ENCODE peak calls at places on chromosome 1, in nine cellular contexts. E, S, G, R, L, V, Q, U and Y are unnamed samples. For H3K27me3, the result is how much of the 10 kb centered on the place peaks cover.

GRCh38 chr1:164748253-164748899 is 189.4 kb downstream of the PBX1 start:
- DNase-seq in E (peak), S (no peak), G (peak), R (peak), L (no peak), V (peak), Q (no peak), U (no peak), Y (no peak)

GRCh38 chr1:185157599-185158469 is 867 bp downstream of the SWT1 start:
- DNase-seq in E (no peak), S (no peak), G (peak), R (no peak), L (no peak), V (no peak), Q (no peak), U (no peak), Y (peak)

GRCh38 chr1:42904437-42904836 is 54.2 kb downstream of the SLC2A1 start:
- DNase-seq in E (no peak), S (no peak), G (no peak), R (no peak), L (no peak), V (no peak), Q (no peak), U (no peak), Y (no peak)

GRCh38 chr1:107935396-107936064 is 29.4 kb downstream of the VAV3 start:
- DNase-seq in E (no peak), S (no peak), G (no peak), R (no peak), L (no peak), V (no peak), Q (no peak), U (peak), Y (no peak)

GRCh38 chr1:9453375-9454093 is 85.7 kb upstream of the SLC25A33 start:
- DNase-seq in E (no peak), S (no peak), G (no peak), R (no peak), L (no peak), V (no peak), Q (no peak), U (no peak), Y (no peak)

GRCh38 chr1:9397047-9397446 is 104.4 kb downstream of the SPSB1 start:
- DNase-seq in E (no peak), S (no peak), G (no peak), R (no peak), L (no peak), V (no peak), Q (no peak), U (no peak), Y (no peak)

GRCh38 chr1:21673277-21673780 is 4.2 kb upstream of the RAP1GAP start:
- DNase-seq in E (peak), S (peak), G (peak), R (peak), L (peak), V (no peak), Q (no peak), U (peak), Y (no peak)

GRCh38 chr1:41591891-41592290 is 107.4 kb upstream of the EDN2 start:
- DNase-seq in E (no peak), S (no peak), G (no peak), R (no peak), L (no peak), V (no peak), Q (no peak), U (no peak), Y (no peak)

GRCh38 chr1:228006034-228006792 is 585 bp upstream of the WNT3A start:
- DNase-seq in E (no peak), S (no peak), G (no peak), R (no peak), L (no peak), V (no peak), Q (no peak), U (no peak), Y (no peak)

GRCh38 chr1:109499661-109500536 is 6.0 kb downstream of the CYB561D1 start:
- DNase-seq in E (peak), S (peak), G (peak), R (peak), L (peak), V (no peak), Q (no peak), U (peak), Y (peak)

GRCh38 chr1:188188317-188188716 is 1359.6 kb downstream of the PLA2G4A start:
- DNase-seq in E (no peak), S (no peak), G (no peak), R (no peak), L (no peak), V (no peak), Q (no peak), U (no peak), Y (no peak)

GRCh38 chr1:244087611-244088010 is 36.5 kb downstream of the ZBTB18 start:
- DNase-seq in E (no peak), S (no peak), G (no peak), R (no peak), L (no peak), V (no peak), Q (no peak), U (no peak), Y (no peak)

GRCh38 chr1:228211091-228211870 is 3.4 kb downstream of the OBSCN start:
- DNase-seq in E (no peak), S (no peak), G (no peak), R (no peak), L (no peak), V (no peak), Q (no peak), U (peak), Y (no peak)

GRCh38 chr1:90340604-90341003 is 345.7 kb downstream of the ZNF326 start:
- DNase-seq in E (no peak), S (no peak), G (no peak), R (no peak), L (no peak), V (no peak), Q (no peak), U (no peak), Y (peak)

GRCh38 chr1:18111605-18112297 is 4.2 kb downstream of the IGSF21 start:
- DNase-seq in E (no peak), S (no peak), G (no peak), R (no peak), L (no peak), V (no peak), Q (no peak), U (no peak), Y (no peak)
- H3K27me3 ChIP-seq in E (half or more), S (under half), G (under half), R (under half), L (under half), V (under half), Q (half or more), U (under half), Y (under half)

GRCh38 chr1:223645903-223646302 is 19.6 kb downstream of the CAPN8 start:
- DNase-seq in E (no peak), S (no peak), G (no peak), R (no peak), L (no peak), V (no peak), Q (no peak), U (no peak), Y (no peak)

GRCh38 chr1:223642155-223642689 is 23.3 kb downstream of the CAPN8 start:
- DNase-seq in E (no peak), S (no peak), G (no peak), R (no peak), L (no peak), V (no peak), Q (no peak), U (no peak), Y (no peak)

GRCh38 chr1:223649222-223649621 is 16.3 kb downstream of the CAPN8 start:
- DNase-seq in E (no peak), S (no peak), G (no peak), R (no peak), L (no peak), V (no peak), Q (no peak), U (no peak), Y (no peak)

GRCh38 chr1:223650465-223650864 is 15.0 kb downstream of the CAPN8 start:
- DNase-seq in E (no peak), S (no peak), G (no peak), R (no peak), L (no peak), V (no peak), Q (no peak), U (peak), Y (no peak)

GRCh38 chr1:223647249-223647648 is 18.3 kb downstream of the CAPN8 start:
- DNase-seq in E (no peak), S (no peak), G (no peak), R (no peak), L (no peak), V (no peak), Q (no peak), U (no peak), Y (no peak)
- H3K27me3 ChIP-seq in E (under half), S (under half), G (under half), R (under half), L (under half), V (under half), Q (under half), U (under half), Y (under half)

GRCh38 chr1:157189096-157189495 is 50.9 kb upstream of the ETV3 start:
- DNase-seq in E (no peak), S (no peak), G (no peak), R (no peak), L (no peak), V (no peak), Q (no peak), U (no peak), Y (no peak)
- H3K27me3 ChIP-seq in E (under half), S (under half), G (under half), R (under half), L (under half), V (under half), Q (under half), U (under half), Y (under half)

DNA sequence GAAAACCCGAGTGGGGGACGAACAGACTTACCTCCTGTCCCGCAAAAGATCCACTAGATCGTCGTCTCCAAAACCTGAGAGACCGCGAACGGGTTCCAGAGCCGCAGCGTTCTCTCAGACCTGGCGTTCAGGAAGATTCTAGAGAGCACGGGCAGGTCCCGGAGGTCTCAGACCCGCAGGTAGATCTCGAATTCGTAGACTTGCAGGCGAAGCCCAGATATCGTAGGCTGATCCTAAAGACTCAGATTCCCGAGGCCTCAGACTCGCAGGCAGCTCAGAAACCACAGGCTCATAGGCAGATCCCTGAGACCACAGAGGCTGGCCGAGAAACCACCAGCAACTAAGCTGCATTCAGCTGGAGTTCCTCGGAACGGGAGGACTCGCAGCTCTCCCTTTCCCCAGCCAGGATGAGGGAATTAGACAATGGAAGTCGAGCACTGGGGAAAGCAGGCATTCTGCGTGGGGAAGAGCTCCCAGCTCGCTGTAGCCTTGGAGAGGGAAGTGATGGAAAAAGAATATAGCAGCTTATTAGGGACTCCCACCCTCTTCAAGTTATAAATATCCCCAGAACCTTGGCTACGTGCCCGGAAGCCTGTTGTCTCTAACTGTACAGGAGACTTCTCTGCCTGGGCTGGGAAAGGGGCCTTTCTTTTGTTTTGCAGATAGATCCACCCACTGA is at the start of gene ZNF436:
- DNase-seq in E (peak), S (peak), G (peak), R (no peak), L (no peak), V (no peak), Q (peak), U (peak), Y (peak)
- H3K27me3 ChIP-seq in E (under half), S (under half), G (under half), R (under half), L (half or more), V (under half), Q (under half), U (under half), Y (under half)

GRCh38 chr1:201334325-201335173 is 42.9 kb downstream of the TNNT2 start:
- DNase-seq in E (no peak), S (no peak), G (no peak), R (no peak), L (no peak), V (no peak), Q (no peak), U (no peak), Y (no peak)

GRCh38 chr1:201332616-201333335 is 44.7 kb downstream of the TNNT2 start:
- DNase-seq in E (no peak), S (no peak), G (no peak), R (no peak), L (no peak), V (no peak), Q (no peak), U (no peak), Y (no peak)

GRCh38 chr1:201335174-201335870 is 42.2 kb downstream of the TNNT2 start:
- DNase-seq in E (no peak), S (no peak), G (no peak), R (no peak), L (no peak), V (no peak), Q (no peak), U (no peak), Y (no peak)

GRCh38 chr1:201336711-201337450 is 40.6 kb downstream of the TNNT2 start:
- DNase-seq in E (no peak), S (no peak), G (no peak), R (no peak), L (no peak), V (no peak), Q (no peak), U (no peak), Y (no peak)

DNA sequence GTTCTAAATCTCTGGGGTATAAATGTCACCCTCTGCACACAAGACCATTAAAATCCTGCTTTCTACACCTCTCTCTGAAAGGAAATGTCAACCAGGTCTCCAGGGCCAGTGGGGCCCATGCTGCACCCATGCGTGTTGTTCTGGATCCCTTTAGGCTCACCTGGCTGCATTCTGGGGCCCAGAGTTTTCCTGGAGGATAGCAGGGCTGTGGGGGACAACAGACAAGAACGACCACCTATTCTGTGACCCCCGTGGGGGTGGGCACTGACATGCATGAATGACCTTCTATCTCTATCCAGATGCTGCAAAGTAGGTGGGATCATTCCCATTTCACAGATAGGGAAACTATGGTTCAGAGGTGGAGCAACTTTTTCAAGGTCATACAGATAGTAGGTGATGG is 41.6 kb downstream of the TNNT2 start:
- DNase-seq in E (no peak), S (no peak), G (no peak), R (no peak), L (no peak), V (no peak), Q (no peak), U (no peak), Y (no peak)
- H3K27me3 ChIP-seq in E (under half), S (under half), G (under half), R (under half), L (under half), V (under half), Q (under half), U (under half), Y (under half)

DNA sequence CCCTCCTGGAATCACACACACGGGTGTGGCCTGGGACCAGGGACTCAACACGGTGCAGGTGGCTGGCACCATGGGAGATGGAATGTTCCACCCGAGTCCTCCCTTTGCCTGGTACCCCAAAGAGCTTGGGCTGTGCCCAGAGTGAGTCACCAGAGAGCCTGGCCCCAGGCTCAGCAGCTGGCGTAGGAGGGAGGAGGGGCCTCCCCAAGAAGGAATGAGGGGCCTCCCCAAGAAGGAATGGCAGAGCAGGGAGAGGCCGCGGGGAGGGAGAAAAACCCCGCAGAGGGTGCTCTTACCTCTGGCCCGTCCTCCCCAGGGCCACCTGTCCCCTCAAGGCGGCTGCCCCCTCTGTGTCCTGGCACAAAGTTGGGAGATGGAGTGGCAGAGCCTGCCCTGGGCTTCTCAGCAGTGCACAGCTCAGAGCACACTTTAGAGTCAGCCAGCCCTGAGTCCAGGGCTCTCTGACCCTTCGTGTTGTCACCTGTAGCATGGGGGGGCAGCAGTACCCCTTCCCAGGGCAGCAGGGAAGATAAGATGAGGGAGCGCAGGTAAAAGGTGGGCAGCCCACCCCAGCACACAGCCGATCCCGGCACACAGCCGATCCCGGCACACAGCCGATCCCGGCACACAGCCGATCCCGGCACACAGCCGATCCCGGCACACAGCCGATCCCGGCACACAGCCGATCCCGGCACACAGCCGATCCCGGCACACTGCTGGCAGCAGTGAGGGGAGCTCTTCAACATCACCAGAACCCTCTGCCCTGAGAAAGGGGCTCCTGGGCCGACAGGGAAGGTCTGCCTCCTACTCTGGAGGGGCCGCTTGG is 20.2 kb upstream of the KCNAB2 start:
- DNase-seq in E (no peak), S (no peak), G (peak), R (no peak), L (no peak), V (no peak), Q (no peak), U (peak), Y (no peak)
- H3K27me3 ChIP-seq in E (under half), S (under half), G (under half), R (under half), L (under half), V (under half), Q (under half), U (under half), Y (under half)

GRCh38 chr1:3352084-3352951 is 102.1 kb upstream of the ARHGEF16 start:
- DNase-seq in E (peak), S (no peak), G (peak), R (peak), L (peak), V (no peak), Q (no peak), U (no peak), Y (no peak)
- H3K27me3 ChIP-seq in E (under half), S (under half), G (under half), R (under half), L (under half), V (under half), Q (under half), U (under half), Y (under half)

GRCh38 chr1:47521034-47521871 is 83.4 kb downstream of the FOXD2 start:
- DNase-seq in E (no peak), S (no peak), G (no peak), R (no peak), L (no peak), V (no peak), Q (no peak), U (peak), Y (no peak)

GRCh38 chr1:47515390-47515789 is 77.5 kb downstream of the FOXD2 start:
- DNase-seq in E (no peak), S (no peak), G (no peak), R (no peak), L (no peak), V (no peak), Q (no peak), U (no peak), Y (no peak)

GRCh38 chr1:47519971-47520370 is 82.1 kb downstream of the FOXD2 start:
- DNase-seq in E (no peak), S (no peak), G (no peak), R (no peak), L (no peak), V (no peak), Q (no peak), U (no peak), Y (no peak)

GRCh38 chr1:47522890-47523811 is 85.3 kb downstream of the FOXD2 start:
- DNase-seq in E (no peak), S (no peak), G (no peak), R (no peak), L (no peak), V (no peak), Q (no peak), U (no peak), Y (no peak)

GRCh38 chr1:47519491-47519890 is 81.6 kb downstream of the FOXD2 start:
- DNase-seq in E (no peak), S (no peak), G (no peak), R (no peak), L (no peak), V (no peak), Q (no peak), U (no peak), Y (no peak)
- H3K27me3 ChIP-seq in E (under half), S (under half), G (under half), R (under half), L (under half), V (under half), Q (under half), U (under half), Y (under half)

GRCh38 chr1:39650431-39650830 is 11.0 kb upstream of the HEYL start:
- DNase-seq in E (no peak), S (no peak), G (no peak), R (no peak), L (no peak), V (no peak), Q (no peak), U (no peak), Y (no peak)
- H3K27me3 ChIP-seq in E (under half), S (under half), G (under half), R (under half), L (under half), V (under half), Q (under half), U (under half), Y (under half)